ENCODE peak calls at places on chromosomes 13 and 19, in eight cellular contexts. One of them, this sample, is unnamed.

GRCh38 chr19:8085606-8086464 is 33.3 kb downstream of the CCL25 start:
- DNase-seq in adrenal gland: no peak
- DNase-seq in stimulated activated CD4-positive, alpha-beta T cell treated with anti-CD3 and anti-CD28 coated beads, TNF-alpha, amount 100 ng/mL, for 24 hours: peak
- DNase-seq in GM03348: no peak
- DNase-seq in activated CD4-positive, alpha-beta T cell treated with anti-CD3 and anti-CD28 coated beads for 48 hours: peak
- DNase-seq in ACHN: no peak
- DNase-seq in T follicular helper cell: no peak
- DNase-seq in thoracic aorta: no peak
- DNase-seq in this sample: no peak

GRCh38 chr19:42152876-42153275 is 20.6 kb upstream of the POU2F2 start:
- DNase-seq in GM03348: no peak
- DNase-seq in stimulated activated CD4-positive, alpha-beta T cell treated with anti-CD3 and anti-CD28 coated beads, TNF-alpha, amount 100 ng/mL, for 24 hours: no peak
- DNase-seq in activated CD4-positive, alpha-beta T cell treated with anti-CD3 and anti-CD28 coated beads for 48 hours: no peak
- DNase-seq in adrenal gland: no peak
- DNase-seq in thoracic aorta: no peak
- DNase-seq in ACHN: no peak
- DNase-seq in T follicular helper cell: no peak
- DNase-seq in this sample: no peak

GRCh38 chr13:97179501-97179900 is 42.6 kb upstream of the MBNL2 start:
- DNase-seq in adrenal gland: no peak
- DNase-seq in GM03348: no peak
- DNase-seq in stimulated activated CD4-positive, alpha-beta T cell treated with anti-CD3 and anti-CD28 coated beads, TNF-alpha, amount 100 ng/mL, for 24 hours: no peak
- DNase-seq in activated CD4-positive, alpha-beta T cell treated with anti-CD3 and anti-CD28 coated beads for 48 hours: no peak
- DNase-seq in ACHN: no peak
- DNase-seq in thoracic aorta: no peak
- DNase-seq in T follicular helper cell: no peak
- DNase-seq in this sample: no peak

GRCh38 chr13:83716121-83716520 is 166.2 kb downstream of the SLITRK1 start:
- DNase-seq in adrenal gland: no peak
- DNase-seq in activated CD4-positive, alpha-beta T cell treated with anti-CD3 and anti-CD28 coated beads for 48 hours: no peak
- DNase-seq in stimulated activated CD4-positive, alpha-beta T cell treated with anti-CD3 and anti-CD28 coated beads, TNF-alpha, amount 100 ng/mL, for 24 hours: no peak
- DNase-seq in T follicular helper cell: no peak
- DNase-seq in thoracic aorta: no peak
- DNase-seq in GM03348: peak
- DNase-seq in ACHN: no peak
- DNase-seq in this sample: no peak

GRCh38 chr13:110560606-110561334 is 752 bp downstream of the RAB20 start:
- DNase-seq in activated CD4-positive, alpha-beta T cell treated with anti-CD3 and anti-CD28 coated beads for 48 hours: no peak
- DNase-seq in GM03348: peak
- DNase-seq in stimulated activated CD4-positive, alpha-beta T cell treated with anti-CD3 and anti-CD28 coated beads, TNF-alpha, amount 100 ng/mL, for 24 hours: no peak
- DNase-seq in ACHN: peak
- DNase-seq in T follicular helper cell: no peak
- DNase-seq in adrenal gland: peak
- DNase-seq in thoracic aorta: no peak
- DNase-seq in this sample: peak

GRCh38 chr19:4638330-4638729 is 986 bp upstream of the TNFAIP8L1 start:
- DNase-seq in adrenal gland: no peak
- DNase-seq in thoracic aorta: no peak
- DNase-seq in T follicular helper cell: no peak
- DNase-seq in stimulated activated CD4-positive, alpha-beta T cell treated with anti-CD3 and anti-CD28 coated beads, TNF-alpha, amount 100 ng/mL, for 24 hours: no peak
- DNase-seq in ACHN: no peak
- DNase-seq in activated CD4-positive, alpha-beta T cell treated with anti-CD3 and anti-CD28 coated beads for 48 hours: no peak
- DNase-seq in GM03348: no peak
- DNase-seq in this sample: no peak

GRCh38 chr19:30228726-30229523 is 143.3 kb upstream of the ZNF536 start:
- DNase-seq in stimulated activated CD4-positive, alpha-beta T cell treated with anti-CD3 and anti-CD28 coated beads, TNF-alpha, amount 100 ng/mL, for 24 hours: no peak
- DNase-seq in T follicular helper cell: no peak
- DNase-seq in GM03348: peak
- DNase-seq in ACHN: no peak
- DNase-seq in thoracic aorta: no peak
- DNase-seq in activated CD4-positive, alpha-beta T cell treated with anti-CD3 and anti-CD28 coated beads for 48 hours: no peak
- DNase-seq in adrenal gland: no peak
- DNase-seq in this sample: no peak

GRCh38 chr13:21557995-21558394 is 46.0 kb downstream of the MICU2 start:
- DNase-seq in thoracic aorta: no peak
- DNase-seq in ACHN: peak
- DNase-seq in adrenal gland: no peak
- DNase-seq in activated CD4-positive, alpha-beta T cell treated with anti-CD3 and anti-CD28 coated beads for 48 hours: no peak
- DNase-seq in stimulated activated CD4-positive, alpha-beta T cell treated with anti-CD3 and anti-CD28 coated beads, TNF-alpha, amount 100 ng/mL, for 24 hours: no peak
- DNase-seq in GM03348: peak
- DNase-seq in T follicular helper cell: no peak
- DNase-seq in this sample: no peak

GRCh38 chr19:2691951-2692350 is 10.5 kb downstream of the GNG7 start:
- DNase-seq in T follicular helper cell: no peak
- DNase-seq in activated CD4-positive, alpha-beta T cell treated with anti-CD3 and anti-CD28 coated beads for 48 hours: no peak
- DNase-seq in ACHN: no peak
- DNase-seq in GM03348: no peak
- DNase-seq in adrenal gland: no peak
- DNase-seq in thoracic aorta: no peak
- DNase-seq in stimulated activated CD4-positive, alpha-beta T cell treated with anti-CD3 and anti-CD28 coated beads, TNF-alpha, amount 100 ng/mL, for 24 hours: no peak
- DNase-seq in this sample: no peak

GRCh38 chr13:98571955-98572662 is 4.8 kb downstream of the STK24 start:
- DNase-seq in stimulated activated CD4-positive, alpha-beta T cell treated with anti-CD3 and anti-CD28 coated beads, TNF-alpha, amount 100 ng/mL, for 24 hours: no peak
- DNase-seq in activated CD4-positive, alpha-beta T cell treated with anti-CD3 and anti-CD28 coated beads for 48 hours: peak
- DNase-seq in T follicular helper cell: no peak
- DNase-seq in GM03348: peak
- DNase-seq in adrenal gland: no peak
- DNase-seq in ACHN: no peak
- DNase-seq in thoracic aorta: no peak
- DNase-seq in this sample: no peak

GRCh38 chr19:48968179-48968661 is 3.1 kb downstream of the FTL start:
- DNase-seq in stimulated activated CD4-positive, alpha-beta T cell treated with anti-CD3 and anti-CD28 coated beads, TNF-alpha, amount 100 ng/mL, for 24 hours: no peak
- DNase-seq in GM03348: peak
- DNase-seq in thoracic aorta: no peak
- DNase-seq in adrenal gland: no peak
- DNase-seq in T follicular helper cell: no peak
- DNase-seq in activated CD4-positive, alpha-beta T cell treated with anti-CD3 and anti-CD28 coated beads for 48 hours: no peak
- DNase-seq in ACHN: no peak
- DNase-seq in this sample: no peak

GRCh38 chr19:4352701-4353121 is 9.3 kb downstream of the MPND start:
- DNase-seq in stimulated activated CD4-positive, alpha-beta T cell treated with anti-CD3 and anti-CD28 coated beads, TNF-alpha, amount 100 ng/mL, for 24 hours: peak
- DNase-seq in thoracic aorta: no peak
- DNase-seq in adrenal gland: peak
- DNase-seq in activated CD4-positive, alpha-beta T cell treated with anti-CD3 and anti-CD28 coated beads for 48 hours: peak
- DNase-seq in T follicular helper cell: peak
- DNase-seq in GM03348: peak
- DNase-seq in ACHN: peak
- DNase-seq in this sample: peak

GRCh38 chr19:383922-384800 is 24.8 kb downstream of the C2CD4C start:
- DNase-seq in adrenal gland: no peak
- DNase-seq in T follicular helper cell: no peak
- DNase-seq in activated CD4-positive, alpha-beta T cell treated with anti-CD3 and anti-CD28 coated beads for 48 hours: peak
- DNase-seq in ACHN: no peak
- DNase-seq in stimulated activated CD4-positive, alpha-beta T cell treated with anti-CD3 and anti-CD28 coated beads, TNF-alpha, amount 100 ng/mL, for 24 hours: no peak
- DNase-seq in GM03348: no peak
- DNase-seq in thoracic aorta: no peak
- DNase-seq in this sample: no peak

GRCh38 chr13:33571618-33572017 is 246.3 kb upstream of the RFC3 start:
- DNase-seq in thoracic aorta: no peak
- DNase-seq in activated CD4-positive, alpha-beta T cell treated with anti-CD3 and anti-CD28 coated beads for 48 hours: no peak
- DNase-seq in GM03348: no peak
- DNase-seq in T follicular helper cell: no peak
- DNase-seq in ACHN: no peak
- DNase-seq in adrenal gland: no peak
- DNase-seq in stimulated activated CD4-positive, alpha-beta T cell treated with anti-CD3 and anti-CD28 coated beads, TNF-alpha, amount 100 ng/mL, for 24 hours: no peak
- DNase-seq in this sample: no peak

GRCh38 chr13:108176685-108177274 is 38.6 kb downstream of the LIG4 start:
- DNase-seq in GM03348: peak
- DNase-seq in thoracic aorta: no peak
- DNase-seq in T follicular helper cell: peak
- DNase-seq in ACHN: peak
- DNase-seq in stimulated activated CD4-positive, alpha-beta T cell treated with anti-CD3 and anti-CD28 coated beads, TNF-alpha, amount 100 ng/mL, for 24 hours: peak
- DNase-seq in activated CD4-positive, alpha-beta T cell treated with anti-CD3 and anti-CD28 coated beads for 48 hours: peak
- DNase-seq in adrenal gland: peak
- DNase-seq in this sample: peak

GRCh38 chr13:25816239-25816638 is 235.6 kb downstream of the SHISA2 start:
- DNase-seq in activated CD4-positive, alpha-beta T cell treated with anti-CD3 and anti-CD28 coated beads for 48 hours: no peak
- DNase-seq in stimulated activated CD4-positive, alpha-beta T cell treated with anti-CD3 and anti-CD28 coated beads, TNF-alpha, amount 100 ng/mL, for 24 hours: no peak
- DNase-seq in GM03348: no peak
- DNase-seq in T follicular helper cell: no peak
- DNase-seq in thoracic aorta: no peak
- DNase-seq in adrenal gland: no peak
- DNase-seq in ACHN: no peak
- DNase-seq in this sample: no peak

GRCh38 chr19:23916991-23917390 is 2.3 kb downstream of the ZNF726 start:
- DNase-seq in ACHN: no peak
- DNase-seq in GM03348: no peak
- DNase-seq in thoracic aorta: no peak
- DNase-seq in T follicular helper cell: no peak
- DNase-seq in stimulated activated CD4-positive, alpha-beta T cell treated with anti-CD3 and anti-CD28 coated beads, TNF-alpha, amount 100 ng/mL, for 24 hours: no peak
- DNase-seq in adrenal gland: no peak
- DNase-seq in activated CD4-positive, alpha-beta T cell treated with anti-CD3 and anti-CD28 coated beads for 48 hours: no peak
- DNase-seq in this sample: no peak

GRCh38 chr19:14954071-14954655 is 12.9 kb downstream of the OR7C2 start:
- DNase-seq in GM03348: no peak
- DNase-seq in activated CD4-positive, alpha-beta T cell treated with anti-CD3 and anti-CD28 coated beads for 48 hours: peak
- DNase-seq in thoracic aorta: no peak
- DNase-seq in adrenal gland: no peak
- DNase-seq in T follicular helper cell: no peak
- DNase-seq in ACHN: no peak
- DNase-seq in stimulated activated CD4-positive, alpha-beta T cell treated with anti-CD3 and anti-CD28 coated beads, TNF-alpha, amount 100 ng/mL, for 24 hours: peak
- DNase-seq in this sample: no peak

GRCh38 chr13:78228940-78229339 is 310.3 kb upstream of the EDNRB start:
- DNase-seq in ACHN: no peak
- DNase-seq in activated CD4-positive, alpha-beta T cell treated with anti-CD3 and anti-CD28 coated beads for 48 hours: no peak
- DNase-seq in GM03348: no peak
- DNase-seq in T follicular helper cell: no peak
- DNase-seq in stimulated activated CD4-positive, alpha-beta T cell treated with anti-CD3 and anti-CD28 coated beads, TNF-alpha, amount 100 ng/mL, for 24 hours: no peak
- DNase-seq in thoracic aorta: no peak
- DNase-seq in adrenal gland: no peak
- DNase-seq in this sample: no peak

GRCh38 chr19:45173816-45174215 is 4.2 kb downstream of the TRAPPC6A start:
- DNase-seq in thoracic aorta: no peak
- DNase-seq in T follicular helper cell: no peak
- DNase-seq in adrenal gland: no peak
- DNase-seq in stimulated activated CD4-positive, alpha-beta T cell treated with anti-CD3 and anti-CD28 coated beads, TNF-alpha, amount 100 ng/mL, for 24 hours: no peak
- DNase-seq in GM03348: no peak
- DNase-seq in activated CD4-positive, alpha-beta T cell treated with anti-CD3 and anti-CD28 coated beads for 48 hours: no peak
- DNase-seq in ACHN: peak
- DNase-seq in this sample: no peak

GRCh38 chr19:35513975-35514809 is 743 bp upstream of the DMKN start:
- DNase-seq in T follicular helper cell: no peak
- DNase-seq in thoracic aorta: no peak
- DNase-seq in activated CD4-positive, alpha-beta T cell treated with anti-CD3 and anti-CD28 coated beads for 48 hours: no peak
- DNase-seq in adrenal gland: no peak
- DNase-seq in stimulated activated CD4-positive, alpha-beta T cell treated with anti-CD3 and anti-CD28 coated beads, TNF-alpha, amount 100 ng/mL, for 24 hours: no peak
- DNase-seq in ACHN: no peak
- DNase-seq in GM03348: peak
- DNase-seq in this sample: no peak

GRCh38 chr13:32409561-32410440 is 18.1 kb downstream of the N4BP2L1 start:
- DNase-seq in ACHN: no peak
- DNase-seq in thoracic aorta: no peak
- DNase-seq in adrenal gland: no peak
- DNase-seq in GM03348: peak
- DNase-seq in activated CD4-positive, alpha-beta T cell treated with anti-CD3 and anti-CD28 coated beads for 48 hours: no peak
- DNase-seq in T follicular helper cell: no peak
- DNase-seq in stimulated activated CD4-positive, alpha-beta T cell treated with anti-CD3 and anti-CD28 coated beads, TNF-alpha, amount 100 ng/mL, for 24 hours: no peak
- DNase-seq in this sample: no peak

GRCh38 chr19:5369962-5370367 is 29.4 kb upstream of the PTPRS start:
- DNase-seq in thoracic aorta: no peak
- DNase-seq in activated CD4-positive, alpha-beta T cell treated with anti-CD3 and anti-CD28 coated beads for 48 hours: peak
- DNase-seq in stimulated activated CD4-positive, alpha-beta T cell treated with anti-CD3 and anti-CD28 coated beads, TNF-alpha, amount 100 ng/mL, for 24 hours: peak
- DNase-seq in GM03348: peak
- DNase-seq in T follicular helper cell: peak
- DNase-seq in ACHN: peak
- DNase-seq in adrenal gland: peak
- DNase-seq in this sample: peak

GRCh38 chr13:71218960-71219359 is 648.0 kb downstream of the DACH1 start:
- DNase-seq in T follicular helper cell: no peak
- DNase-seq in ACHN: peak
- DNase-seq in adrenal gland: no peak
- DNase-seq in stimulated activated CD4-positive, alpha-beta T cell treated with anti-CD3 and anti-CD28 coated beads, TNF-alpha, amount 100 ng/mL, for 24 hours: no peak
- DNase-seq in GM03348: no peak
- DNase-seq in thoracic aorta: no peak
- DNase-seq in activated CD4-positive, alpha-beta T cell treated with anti-CD3 and anti-CD28 coated beads for 48 hours: no peak
- DNase-seq in this sample: no peak

GRCh38 chr13:22270881-22271280 is 600.0 kb downstream of the FGF9 start:
- DNase-seq in ACHN: no peak
- DNase-seq in adrenal gland: no peak
- DNase-seq in thoracic aorta: no peak
- DNase-seq in T follicular helper cell: no peak
- DNase-seq in stimulated activated CD4-positive, alpha-beta T cell treated with anti-CD3 and anti-CD28 coated beads, TNF-alpha, amount 100 ng/mL, for 24 hours: no peak
- DNase-seq in activated CD4-positive, alpha-beta T cell treated with anti-CD3 and anti-CD28 coated beads for 48 hours: no peak
- DNase-seq in GM03348: no peak
- DNase-seq in this sample: no peak

GRCh38 chr19:45280471-45280961 is 29.4 kb downstream of the MARK4 start:
- DNase-seq in activated CD4-positive, alpha-beta T cell treated with anti-CD3 and anti-CD28 coated beads for 48 hours: no peak
- DNase-seq in thoracic aorta: no peak
- DNase-seq in ACHN: no peak
- DNase-seq in T follicular helper cell: no peak
- DNase-seq in GM03348: no peak
- DNase-seq in adrenal gland: no peak
- DNase-seq in stimulated activated CD4-positive, alpha-beta T cell treated with anti-CD3 and anti-CD28 coated beads, TNF-alpha, amount 100 ng/mL, for 24 hours: no peak
- DNase-seq in this sample: no peak

GRCh38 chr19:1649706-1650626 is 2.4 kb downstream of the TCF3 start:
- DNase-seq in GM03348: no peak
- DNase-seq in ACHN: no peak
- DNase-seq in stimulated activated CD4-positive, alpha-beta T cell treated with anti-CD3 and anti-CD28 coated beads, TNF-alpha, amount 100 ng/mL, for 24 hours: no peak
- DNase-seq in activated CD4-positive, alpha-beta T cell treated with anti-CD3 and anti-CD28 coated beads for 48 hours: no peak
- DNase-seq in thoracic aorta: no peak
- DNase-seq in T follicular helper cell: no peak
- DNase-seq in adrenal gland: no peak
- DNase-seq in this sample: no peak

GRCh38 chr19:35304036-35304435 is 12.1 kb downstream of the MAG start:
- DNase-seq in stimulated activated CD4-positive, alpha-beta T cell treated with anti-CD3 and anti-CD28 coated beads, TNF-alpha, amount 100 ng/mL, for 24 hours: no peak
- DNase-seq in T follicular helper cell: no peak
- DNase-seq in GM03348: no peak
- DNase-seq in thoracic aorta: no peak
- DNase-seq in adrenal gland: no peak
- DNase-seq in activated CD4-positive, alpha-beta T cell treated with anti-CD3 and anti-CD28 coated beads for 48 hours: no peak
- DNase-seq in ACHN: no peak
- DNase-seq in this sample: no peak

GRCh38 chr19:18450934-18451836 is 13.3 kb upstream of the ISYNA1 start:
- DNase-seq in thoracic aorta: no peak
- DNase-seq in ACHN: peak
- DNase-seq in activated CD4-positive, alpha-beta T cell treated with anti-CD3 and anti-CD28 coated beads for 48 hours: peak
- DNase-seq in adrenal gland: peak
- DNase-seq in T follicular helper cell: peak
- DNase-seq in GM03348: peak
- DNase-seq in stimulated activated CD4-positive, alpha-beta T cell treated with anti-CD3 and anti-CD28 coated beads, TNF-alpha, amount 100 ng/mL, for 24 hours: peak
- DNase-seq in this sample: peak

GRCh38 chr19:3175761-3176714 is 2.5 kb upstream of the S1PR4 start:
- DNase-seq in GM03348: no peak
- DNase-seq in adrenal gland: no peak
- DNase-seq in thoracic aorta: no peak
- DNase-seq in T follicular helper cell: peak
- DNase-seq in ACHN: peak
- DNase-seq in activated CD4-positive, alpha-beta T cell treated with anti-CD3 and anti-CD28 coated beads for 48 hours: no peak
- DNase-seq in stimulated activated CD4-positive, alpha-beta T cell treated with anti-CD3 and anti-CD28 coated beads, TNF-alpha, amount 100 ng/mL, for 24 hours: no peak
- DNase-seq in this sample: no peak

GRCh38 chr13:88051746-88052482 is 380.7 kb downstream of the SLITRK5 start:
- DNase-seq in T follicular helper cell: no peak
- DNase-seq in adrenal gland: no peak
- DNase-seq in stimulated activated CD4-positive, alpha-beta T cell treated with anti-CD3 and anti-CD28 coated beads, TNF-alpha, amount 100 ng/mL, for 24 hours: no peak
- DNase-seq in GM03348: no peak
- DNase-seq in ACHN: no peak
- DNase-seq in activated CD4-positive, alpha-beta T cell treated with anti-CD3 and anti-CD28 coated beads for 48 hours: no peak
- DNase-seq in thoracic aorta: no peak
- DNase-seq in this sample: no peak

GRCh38 chr19:31340059-31341025 is 8.9 kb downstream of the TSHZ3 start:
- DNase-seq in activated CD4-positive, alpha-beta T cell treated with anti-CD3 and anti-CD28 coated beads for 48 hours: no peak
- DNase-seq in adrenal gland: peak
- DNase-seq in thoracic aorta: no peak
- DNase-seq in ACHN: no peak
- DNase-seq in T follicular helper cell: no peak
- DNase-seq in stimulated activated CD4-positive, alpha-beta T cell treated with anti-CD3 and anti-CD28 coated beads, TNF-alpha, amount 100 ng/mL, for 24 hours: no peak
- DNase-seq in GM03348: peak
- DNase-seq in this sample: peak

This sample was measured in CD4-positive, alpha-beta memory T cell.